ENCODE peak calls at places on chromosomes 7 and 10, in ten cellular contexts. Y is NCI-H1417 treated with DMSO at 0.1 percent for 48 hours; A is cardiac muscle cell; Z is germinal center; B is iris pigment epithelial cell; O is activated T-cell treated with anti-CD3 and anti-CD28 coated beads for 1 hour; H is NCI-H510A; F is naive thymus-derived CD4-positive, alpha-beta T cell; N is T-helper 2 cell; C is psoas muscle. K is an unnamed sample.

GRCh38 chr7:36999851-37000480 is 275.7 kb upstream of the AOAH start:
- DNase-seq in C (no peak), Y (no peak), Z (no peak), B (no peak), O (no peak), A (peak; percentile 29), N (no peak), H (no peak), F (no peak), K (no peak)

GRCh38 chr10:44068716-44069482 is 316.0 kb downstream of the CXCL12 start:
- DNase-seq in C (peak; percentile 51), Y (no peak), O (no peak), A (peak; percentile 88), B (no peak), H (no peak), F (no peak), Z (no peak), N (no peak), K (no peak)

GRCh38 chr7:141763797-141764196 is at the start of gene TAS2R3:
- DNase-seq in Y (no peak), A (no peak), N (no peak), Z (no peak), O (no peak), H (no peak), C (no peak), B (no peak), F (no peak), K (no peak)

GRCh38 chr7:26444554-26444953 is 152.9 kb downstream of the SNX10 start:
- DNase-seq in B (no peak), Z (peak; percentile 14), O (no peak), N (no peak), F (no peak), A (no peak), Y (no peak), C (no peak), H (no peak), K (no peak)

GRCh38 chr7:78777844-78778243 is 675.6 kb downstream of the MAGI2 start:
- DNase-seq in O (no peak), A (no peak), Y (no peak), C (no peak), F (no peak), N (no peak), B (peak; percentile 24), Z (no peak), H (no peak), K (no peak)

GRCh38 chr10:48976208-48976607 is 36.6 kb upstream of the LRRC18 start:
- DNase-seq in Y (no peak), C (no peak), H (no peak), N (no peak), A (peak; percentile 7), O (no peak), Z (no peak), B (no peak), F (no peak), K (peak; percentile 35)

GRCh38 chr10:30063098-30063497 is 3.7 kb upstream of the JCAD start:
- DNase-seq in Z (no peak), C (no peak), A (peak; percentile 79), B (peak; percentile 67), N (no peak), H (no peak), Y (no peak), O (no peak), F (no peak), K (no peak)

GRCh38 chr10:111836586-111836985 is 347.0 kb downstream of the GPAM start:
- DNase-seq in F (no peak), C (no peak), Z (no peak), B (no peak), Y (no peak), N (no peak), O (no peak), A (no peak), H (no peak), K (no peak)

GRCh38 chr10:61452655-61453641 is at the start of gene TMEM26:
- DNase-seq in H (peak; percentile 1), C (peak; percentile 25), O (no peak), B (peak; percentile 31), A (peak; percentile 51), Y (no peak), N (no peak), Z (no peak), F (no peak), K (peak; percentile 29)

GRCh38 chr10:117616179-117616578 is 73.6 kb downstream of the EMX2 start:
- DNase-seq in F (no peak), C (no peak), O (no peak), H (no peak), Y (no peak), Z (no peak), B (no peak), N (no peak), A (no peak), K (no peak)

GRCh38 chr7:50295133-50295532 is 9.4 kb upstream of the IKZF1 start:
- DNase-seq in A (no peak), C (no peak), F (no peak), O (no peak), Y (no peak), N (no peak), H (no peak), Z (no peak), B (no peak), K (no peak)